ENCODE peak calls at places on chromosomes 4 and X, in seven cellular contexts. F is pancreas, T is HepG2, E is esophagus squamous epithelium, K is lower lobe of right lung, U is thoracic aorta, R is adrenal gland. X is an unnamed sample.

GRCh38 chr4:170589597-170590191 is 499.9 kb upstream of the AADAT start:
- DNase-seq in E (no peak), F (no peak), U (no peak), T (peak; percentile 36), K (no peak), R (no peak), X (no peak)

GRCh38 chr4:184845367-184846011 is 19.7 kb upstream of the ACSL1 start:
- DNase-seq in E (no peak), F (no peak), K (no peak), R (no peak), U (no peak), T (peak; percentile 40), X (no peak)

GRCh38 chr4:41399191-41399590 is 138.8 kb upstream of the LIMCH1 start:
- DNase-seq in U (no peak), T (no peak), R (no peak), K (no peak), E (no peak), F (no peak), X (no peak)

GRCh38 chr4:38189445-38189844 is 229.2 kb downstream of the PTTG2 start:
- DNase-seq in U (peak; percentile 29), E (no peak), F (no peak), T (peak; percentile 65), R (peak; percentile 63), K (no peak), X (peak; percentile 32)

GRCh38 chr4:53863731-53864130 is 200.7 kb downstream of the CHIC2 start:
- DNase-seq in E (no peak), K (no peak), F (no peak), U (no peak), T (no peak), R (no peak), X (no peak)

GRCh38 chrX:19991350-19991718 is 473 bp upstream of the BCLAF3 start:
- DNase-seq in R (no peak), T (no peak), E (no peak), K (no peak), F (no peak), U (no peak), X (no peak)

GRCh38 chr4:13329963-13330362 is 154.2 kb downstream of the RAB28 start:
- DNase-seq in E (no peak), T (no peak), K (no peak), F (no peak), R (no peak), U (no peak), X (no peak)

GRCh38 chrX:137423241-137423640 is 142.7 kb upstream of the ZIC3 start:
- DNase-seq in K (no peak), F (no peak), U (no peak), R (no peak), E (no peak), T (no peak), X (no peak)

GRCh38 chrX:347351-348117 is 28.9 kb upstream of the GTPBP6 start:
- DNase-seq in K (peak; percentile 43), T (no peak), R (no peak), F (no peak), E (no peak), U (no peak), X (no peak)

GRCh38 chr4:125313497-125313896 is 1.3 kb upstream of the FAT4 start:
- DNase-seq in T (peak; percentile 83), U (no peak), R (peak; percentile 53), K (no peak), F (peak; percentile 50), E (no peak), X (peak; percentile 65)

GRCh38 chr4:182826391-182826790 is 90.8 kb downstream of the DCTD start:
- DNase-seq in E (no peak), T (no peak), K (no peak), F (no peak), R (no peak), U (no peak), X (no peak)

GRCh38 chr4:151371045-151371605 is 37.9 kb upstream of the FHIP1A start:
- DNase-seq in U (no peak), T (no peak), F (no peak), E (no peak), K (no peak), R (no peak), X (no peak)

GRCh38 chrX:12610079-12610478 is 181.1 kb upstream of the PRPS2 start:
- DNase-seq in T (no peak), K (no peak), F (no peak), U (no peak), R (no peak), E (no peak), X (no peak)

GRCh38 chr4:88673886-88674285 is 23.7 kb downstream of the NAP1L5 start:
- DNase-seq in T (no peak), R (no peak), U (no peak), K (no peak), F (no peak), E (no peak), X (no peak)

GRCh38 chrX:69398881-69399280 is 105.2 kb upstream of the NALF2 start:
- DNase-seq in U (no peak), E (no peak), R (no peak), K (no peak), F (no peak), T (no peak), X (no peak)

GRCh38 chrX:46750829-46751228 is 8.1 kb downstream of the SLC9A7 start:
- DNase-seq in F (no peak), E (no peak), U (no peak), T (no peak), K (no peak), R (no peak), X (no peak)

GRCh38 chr4:159515314-159516025 is 412.6 kb downstream of the RAPGEF2 start:
- DNase-seq in E (no peak), K (no peak), T (no peak), R (no peak), F (no peak), U (no peak), X (no peak)

GRCh38 chrX:67544871-67545771 is 1.3 kb downstream of the AR start:
- DNase-seq in E (no peak), K (peak; percentile 34), F (no peak), T (no peak), R (no peak), U (no peak), X (no peak)

GRCh38 chr4:57048590-57049304 is 61.4 kb downstream of the IGFBP7 start:
- DNase-seq in R (no peak), T (no peak), U (no peak), K (no peak), F (no peak), E (no peak), X (no peak)

GRCh38 chrX:123340691-123341090 is 156.6 kb downstream of the GRIA3 start:
- DNase-seq in E (no peak), U (no peak), T (no peak), R (no peak), F (no peak), K (no peak), X (no peak)

GRCh38 chr4:165493359-165493758 is 114.6 kb downstream of the CPE start:
- DNase-seq in T (peak; percentile 27), R (peak; percentile 84), E (no peak), U (no peak), F (peak; percentile 72), K (peak; percentile 69), X (peak; percentile 65)

GRCh38 chr4:739569-739968 is 33.9 kb downstream of the PCGF3 start:
- DNase-seq in E (no peak), F (no peak), U (no peak), R (no peak), K (no peak), T (no peak), X (no peak)
- H3K36me3 ChIP-seq in E (peaks cover 87% of the 10 kb centered on the region), F (peaks cover 29% of the 10 kb centered on the region), U (peaks cover 53% of the 10 kb centered on the region), R (peaks cover 58% of the 10 kb centered on the region), K (peaks cover 66% of the 10 kb centered on the region), T (peaks cover 32% of the 10 kb centered on the region), X (peaks cover 53% of the 10 kb centered on the region)

DNA sequence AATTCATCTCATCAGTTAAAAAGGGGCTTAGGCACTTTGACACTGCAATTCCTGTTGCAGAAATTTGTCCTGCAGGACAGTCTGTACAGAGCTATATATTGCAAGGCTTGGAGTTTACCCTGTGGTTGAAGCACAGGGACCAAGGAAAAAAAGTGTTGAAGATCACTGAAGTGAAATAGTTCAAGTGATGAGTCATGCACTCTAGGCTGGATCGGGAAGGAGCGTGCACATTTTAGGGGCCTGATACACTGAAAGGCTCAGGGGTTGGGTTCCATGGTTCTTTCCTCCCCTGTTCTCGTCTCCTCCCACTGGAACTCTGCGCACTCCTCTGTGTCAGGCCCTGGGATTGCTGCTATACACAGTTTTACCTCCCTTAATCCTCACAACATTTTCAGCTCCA is 104.9 kb upstream of the ARMCX2 start:
- DNase-seq in E (no peak), U (no peak), R (no peak), F (no peak), K (no peak), T (no peak), X (no peak)
- H3K4me1 ChIP-seq in E (no peaks in the 10 kb centered on the region), U (no peaks in the 10 kb centered on the region), R (no peaks in the 10 kb centered on the region), F (no peaks in the 10 kb centered on the region), K (no peaks in the 10 kb centered on the region), T (no peaks in the 10 kb centered on the region), X (no peaks in the 10 kb centered on the region)

DNA sequence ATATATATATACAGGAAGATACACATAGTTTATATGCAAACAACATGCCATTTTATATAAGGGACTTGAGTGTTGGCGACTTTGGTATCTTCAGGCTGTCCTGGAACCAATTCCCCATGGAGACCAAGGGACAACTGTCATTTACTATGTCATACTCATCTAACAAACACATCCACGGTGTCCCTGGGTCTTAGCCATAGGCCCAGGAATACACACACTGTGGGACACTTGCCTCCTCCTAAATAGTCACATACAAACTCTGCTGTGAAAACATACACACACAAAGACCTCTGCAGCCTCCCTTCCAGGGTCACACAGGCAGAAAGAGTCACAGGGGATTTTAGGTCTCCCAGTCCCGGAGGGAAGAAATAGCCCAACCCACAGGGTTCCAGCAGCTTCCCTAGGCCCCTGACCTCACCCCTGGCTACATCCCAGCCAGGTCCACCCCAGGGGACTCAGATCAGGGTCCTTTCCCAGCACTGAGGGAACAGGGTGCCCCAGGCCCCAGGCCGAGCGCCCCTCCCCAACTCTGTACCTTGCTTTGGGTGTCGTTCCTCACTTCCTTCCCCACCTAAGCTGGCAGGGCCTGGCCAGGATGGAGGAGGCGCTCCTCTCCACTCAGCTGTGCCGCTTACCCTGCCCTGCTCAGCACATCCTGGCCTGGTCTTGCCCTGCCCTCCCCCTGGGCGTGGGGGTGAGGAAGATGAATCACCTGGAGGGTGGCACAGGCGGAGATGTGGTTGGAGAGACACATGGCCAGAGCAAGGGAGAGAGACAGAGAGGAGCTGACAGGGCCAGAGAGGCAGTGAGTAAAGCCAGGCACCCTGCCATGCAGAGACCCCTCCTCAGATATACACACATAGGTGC is 21.8 kb downstream of the FGD1 start:
- DNase-seq in E (no peak), K (no peak), F (no peak), T (no peak), R (no peak), U (no peak), X (no peak)
- H3K27ac ChIP-seq in E (no peak overlapping the region), K (no peak overlapping the region), F (no peak overlapping the region), T (no peak overlapping the region), R (no peak overlapping the region), U (no peak overlapping the region), X (no peak overlapping the region)

DNA sequence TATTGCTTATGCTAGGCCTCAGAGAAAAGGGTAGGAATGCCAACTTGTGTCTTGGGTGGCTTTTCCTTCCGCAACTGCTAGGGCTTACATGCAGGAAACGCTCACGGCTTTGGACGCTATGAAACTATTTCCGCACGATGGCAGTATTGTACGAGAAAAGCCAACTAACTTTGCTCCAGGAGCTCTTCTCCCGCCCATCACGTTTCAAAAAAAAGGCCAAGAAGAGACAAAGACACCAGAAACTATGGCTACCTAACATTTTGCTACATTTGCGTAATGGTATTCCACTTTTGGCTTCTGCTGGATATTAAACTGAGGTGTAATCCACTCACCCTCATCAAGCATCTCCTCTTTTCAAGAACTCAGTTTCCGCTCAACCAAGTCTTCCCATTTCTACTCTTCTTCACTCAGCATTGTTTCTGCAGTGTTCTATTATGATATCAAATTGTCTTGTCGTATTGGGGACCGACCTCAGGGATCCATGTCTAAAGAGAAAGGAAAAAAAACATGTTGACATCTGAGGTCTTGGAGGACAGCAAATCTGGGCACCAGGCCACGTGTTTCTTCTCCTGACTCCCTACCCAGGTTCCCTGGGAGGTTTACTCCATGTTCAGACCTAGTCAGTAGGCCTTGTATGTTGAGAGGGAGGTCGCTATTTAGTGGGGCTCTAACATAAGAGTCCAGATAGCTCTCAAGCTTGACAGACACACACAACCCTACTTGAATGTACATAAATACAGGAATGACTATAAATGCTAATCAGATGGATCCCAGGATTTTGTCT is 239.4 kb upstream of the STK26 start:
- DNase-seq in K (no peak), R (no peak), E (no peak), F (peak; percentile 88), T (no peak), U (no peak), X (peak; percentile 90)
- H3K36me3 ChIP-seq in K (no peaks in the 10 kb centered on the region), R (no peaks in the 10 kb centered on the region), E (no peaks in the 10 kb centered on the region), F (no peaks in the 10 kb centered on the region), T (peaks cover 8% of the 10 kb centered on the region), U (no peaks in the 10 kb centered on the region), X (no peaks in the 10 kb centered on the region)